ENCODE peak calls at places on chromosomes 3 and 15, in four cellular contexts. T is upper lobe of right lung, J is hepatocyte, C is tibial artery. P is an unnamed sample.

GRCh38 chr3:102225407-102226132 is 209.2 kb upstream of the ZPLD1 start:
- DNase-seq in T (no peak), J (peak), C (no peak), P (peak)

GRCh38 chr3:143807987-143808386 is 40.3 kb downstream of the SLC9A9 start:
- DNase-seq in T (no peak), J (no peak), C (no peak), P (no peak)

GRCh38 chr3:50454671-50455070 is 48.8 kb downstream of the CACNA2D2 start:
- DNase-seq in T (no peak), J (no peak), C (no peak), P (no peak)

GRCh38 chr15:98774756-98775497 is 126.6 kb downstream of the IGF1R start:
- DNase-seq in T (no peak), J (peak), C (no peak), P (peak)

GRCh38 chr15:86336051-86336788 is 256.5 kb downstream of the AGBL1 start:
- DNase-seq in T (no peak), J (no peak), C (no peak), P (peak)

GRCh38 chr15:95669146-95669922 is 661.2 kb upstream of the NR2F2 start:
- DNase-seq in T (no peak), J (no peak), C (no peak), P (no peak)

GRCh38 chr3:130925628-130926027 is 31.7 kb downstream of the ATP2C1 start:
- DNase-seq in T (no peak), J (no peak), C (no peak), P (no peak)

GRCh38 chr3:147906275-147906674 is 497.1 kb downstream of the ZIC1 start:
- DNase-seq in T (no peak), J (no peak), C (no peak), P (no peak)

GRCh38 chr3:55558316-55558715 is 71.2 kb upstream of the WNT5A start:
- DNase-seq in T (no peak), J (no peak), C (no peak), P (no peak)

GRCh38 chr15:29596266-29596665 is 226.0 kb downstream of the TJP1 start:
- DNase-seq in T (no peak), J (peak), C (no peak), P (peak)
- TF ChIP-seq CTCF in T (no peak), J (no peak), C (no peak), P (no peak)

DNA sequence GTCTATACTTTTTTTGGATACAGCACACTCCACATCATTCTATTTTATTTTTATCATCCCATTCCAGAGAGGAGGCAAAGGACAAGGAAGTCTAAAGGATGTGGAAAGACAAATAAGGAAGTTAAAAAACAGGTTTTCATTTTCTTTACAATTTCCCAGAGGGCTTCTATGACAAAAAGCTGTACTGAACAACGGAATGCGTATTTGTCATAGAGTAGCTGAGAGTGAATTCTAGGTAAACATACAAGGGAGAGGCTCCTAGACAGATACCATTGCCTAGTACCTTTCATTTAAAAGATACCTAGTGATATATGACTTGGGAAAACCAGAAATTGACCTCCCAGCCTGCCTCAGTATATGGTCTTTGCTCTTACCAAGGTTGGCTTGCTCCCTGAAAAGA is 341.7 kb downstream of the FHIT start:
- DNase-seq in T (no peak), J (peak), C (no peak), P (no peak)
- H3K27ac ChIP-seq in T (no peak), J (peak), C (no peak), P (no peak)

GRCh38 chr3:53668872-53669271 is 174.5 kb downstream of the CACNA1D start:
- DNase-seq in T (no peak), J (no peak), C (no peak), P (no peak)
- TF ChIP-seq CTCF in T (peak), J (peak), C (no peak), P (no peak)

DNA sequence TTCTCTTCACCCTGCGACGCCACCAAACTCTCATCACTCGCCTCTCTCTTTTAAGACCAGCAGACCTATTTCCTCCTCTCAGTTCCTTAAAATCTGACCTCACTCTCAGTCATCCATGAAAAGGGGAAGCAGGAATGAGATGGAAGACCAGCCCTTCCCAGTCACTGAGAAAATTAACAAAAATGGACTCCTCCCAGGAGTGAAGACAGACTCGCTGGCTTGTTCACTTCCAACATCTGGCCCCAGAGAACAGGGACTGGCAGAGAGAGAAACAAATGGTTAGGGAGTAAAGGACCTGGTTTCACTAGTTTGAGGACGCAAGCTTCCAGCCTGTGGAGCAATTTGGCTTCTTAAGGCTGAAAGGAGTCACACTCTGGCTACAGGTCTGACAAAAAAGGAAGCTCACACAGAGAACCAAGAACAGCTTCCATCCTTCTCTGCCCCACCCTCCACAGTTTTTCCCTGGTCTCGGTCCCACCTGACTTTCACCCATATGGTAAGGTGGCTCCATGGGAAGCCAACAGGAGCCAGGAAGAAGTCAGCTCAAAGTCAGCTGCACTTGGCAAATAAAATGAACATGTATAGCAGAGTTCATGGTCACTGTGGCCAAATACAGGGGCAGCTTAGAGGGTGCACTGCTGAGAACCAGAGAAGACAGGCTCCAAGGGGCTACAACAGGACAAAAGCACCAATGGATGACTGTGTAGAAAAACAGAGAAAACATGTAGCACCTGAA is 57.2 kb downstream of the ITGB5 start:
- DNase-seq in T (no peak), J (no peak), C (peak), P (no peak)
- H3K27ac ChIP-seq in T (peak), J (no peak), C (peak), P (no peak)

GRCh38 chr3:170023165-170023564 is 14.6 kb upstream of the GPR160 start:
- DNase-seq in T (no peak), J (peak), C (no peak), P (no peak)
- TF ChIP-seq CTCF in T (no peak), J (no peak), C (no peak), P (no peak)

GRCh38 chr3:11213810-11214450 is 58.3 kb upstream of the ATG7 start:
- DNase-seq in T (no peak), J (no peak), C (no peak), P (no peak)
- H3K27ac ChIP-seq in T (no peak), J (no peak), C (peak), P (peak)

GRCh38 chr15:79372428-79372827 is 59.7 kb upstream of the MINAR1 start:
- DNase-seq in T (no peak), J (no peak), C (no peak), P (no peak)

GRCh38 chr15:79371581-79371980 is 60.6 kb upstream of the MINAR1 start:
- DNase-seq in T (no peak), J (no peak), C (no peak), P (no peak)

GRCh38 chr15:79373728-79374127 is 58.4 kb upstream of the MINAR1 start:
- DNase-seq in T (no peak), J (no peak), C (no peak), P (no peak)

GRCh38 chr15:79373068-79373467 is 59.1 kb upstream of the MINAR1 start:
- DNase-seq in T (no peak), J (no peak), C (no peak), P (no peak)

GRCh38 chr15:79370716-79371115 is 59.8 kb downstream of the TMED3 start:
- DNase-seq in T (no peak), J (no peak), C (no peak), P (no peak)
- TF ChIP-seq CTCF in T (no peak), J (no peak), C (no peak), P (no peak)

GRCh38 chr3:14225421-14225820 is 46.8 kb downstream of the LSM3 start:
- DNase-seq in T (no peak), J (no peak), C (no peak), P (no peak)

GRCh38 chr3:14223595-14223994 is 45.0 kb downstream of the LSM3 start:
- DNase-seq in T (no peak), J (no peak), C (no peak), P (no peak)

GRCh38 chr3:14222900-14223594 is 44.4 kb downstream of the LSM3 start:
- DNase-seq in T (no peak), J (no peak), C (no peak), P (no peak)

GRCh38 chr3:14222457-14222856 is 43.8 kb downstream of the LSM3 start:
- DNase-seq in T (no peak), J (no peak), C (no peak), P (no peak)

DNA sequence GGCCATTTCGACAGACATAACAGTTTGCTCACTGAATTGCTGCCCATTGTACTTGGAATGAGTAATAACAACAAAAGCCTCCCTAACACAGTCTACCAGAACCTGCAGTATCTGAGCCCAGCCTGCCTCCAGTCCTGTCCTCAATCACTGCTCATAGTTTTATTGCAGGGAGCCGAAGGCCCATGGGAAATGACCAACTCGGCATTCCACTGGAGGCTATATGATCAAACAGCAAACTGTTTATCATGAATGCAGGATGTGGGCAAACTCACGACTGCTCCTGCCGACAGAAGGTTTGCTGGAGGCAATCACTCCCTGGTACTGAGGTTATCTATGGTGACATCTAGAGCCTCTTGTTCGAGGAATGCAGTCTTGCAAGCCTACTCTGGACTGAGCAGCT is 46.3 kb downstream of the LSM3 start:
- DNase-seq in T (no peak), J (no peak), C (no peak), P (no peak)
- H3K27ac ChIP-seq in T (no peak), J (peak), C (no peak), P (no peak)

P was measured in RWPE1.